ENCODE peak calls at places on chromosomes 1 and 21, in nine cellular contexts. O is posterior vena cava, M is substantia nigra, I is mesothelial cell of epicardium, H is T-cell, A is MM.1S, B is lower lobe of right lung, K is nephron progenitor cell, W is hippocampal formation. R is an unnamed sample.

GRCh38 chr1:40783001-40783905 is at the start of gene KCNQ4:
- DNase-seq in O (peak), M (no peak), I (no peak), H (no peak), A (no peak), B (peak), K (peak), W (no peak), R (peak)

GRCh38 chr1:22925111-22925510 is 47.6 kb downstream of the LACTBL1 start:
- DNase-seq in O (peak), M (no peak), I (no peak), H (no peak), A (no peak), B (no peak), K (no peak), W (no peak), R (no peak)

GRCh38 chr1:185479781-185480180 is 162.7 kb upstream of the IVNS1ABP start:
- DNase-seq in O (no peak), M (no peak), I (no peak), H (no peak), A (no peak), B (no peak), K (no peak), W (no peak), R (no peak)

GRCh38 chr21:46189213-46189958 is 5.1 kb upstream of the SPATC1L start:
- DNase-seq in O (no peak), M (no peak), I (peak), H (no peak), A (no peak), B (no peak), K (no peak), W (no peak), R (no peak)

GRCh38 chr1:92362970-92363369 is 64.1 kb downstream of the RPAP2 start:
- DNase-seq in O (no peak), M (no peak), I (no peak), H (no peak), A (no peak), B (no peak), K (no peak), W (no peak), R (no peak)

GRCh38 chr1:162291000-162291399 is 85.7 kb downstream of the SPATA46 start:
- DNase-seq in O (no peak), M (no peak), I (no peak), H (no peak), A (no peak), B (no peak), K (no peak), W (no peak), R (no peak)

GRCh38 chr1:209172286-209172685 is 411.2 kb upstream of the CAMK1G start:
- DNase-seq in O (no peak), M (no peak), I (no peak), H (no peak), A (no peak), B (no peak), K (no peak), W (no peak), R (no peak)

GRCh38 chr21:45211661-45212060 is 76.0 kb downstream of the POFUT2 start:
- DNase-seq in O (no peak), M (no peak), I (no peak), H (no peak), A (no peak), B (no peak), K (no peak), W (no peak), R (no peak)

R was measured in ovary.